ENCODE peak calls at places on chromosomes 4 and X, in nine cellular contexts. H is cardiac fibroblast; I is Peyer's patch; G is activated naive CD4-positive, alpha-beta T cell treated with anti-CD3 and anti-CD28 coated beads, Interleukin-2, amount 50 U/mL, for 72 hours; U is HCT116; Q is Calu3; E is Caki2; R is breast epithelium; V is GM04504. B is an unnamed sample.

GRCh38 chrX:153726286-153727107 is 1.8 kb downstream of the ABCD1 start:
- DNase-seq in G (peak; percentile 6), I (peak; percentile 85), V (no peak), R (no peak), H (peak; percentile 51), U (no peak), E (peak; percentile 55), Q (peak; percentile 36), B (peak; percentile 81)

GRCh38 chrX:7179446-7179845 is 31.5 kb upstream of the PUDP start:
- DNase-seq in H (no peak), I (no peak), U (no peak), Q (no peak), E (no peak), G (no peak), R (no peak), V (no peak), B (no peak)

GRCh38 chr4:185801471-185801870 is 10.5 kb downstream of the SORBS2 start:
- DNase-seq in I (no peak), Q (no peak), R (no peak), E (no peak), G (no peak), H (peak; percentile 27), U (no peak), V (no peak), B (no peak)

GRCh38 chr4:174427562-174428140 is 94.6 kb downstream of the HPGD start:
- DNase-seq in H (peak; percentile 4), R (no peak), G (no peak), Q (no peak), E (no peak), V (no peak), U (no peak), I (no peak), B (no peak)

GRCh38 chr4:128461300-128462103 is 173.9 kb upstream of the PGRMC2 start:
- DNase-seq in I (no peak), E (peak; percentile 97), H (peak; percentile 89), R (no peak), Q (peak; percentile 9), G (no peak), V (peak; percentile 53), U (no peak), B (no peak)

GRCh38 chrX:109839694-109840358 is 106.8 kb upstream of the ACSL4 start:
- DNase-seq in R (no peak), G (no peak), E (peak; percentile 10), Q (no peak), V (no peak), I (no peak), U (peak; percentile 10), H (peak; percentile 65), B (peak; percentile 24)

GRCh38 chrX:107700317-107700774 is 72.0 kb downstream of the PRPS1 start:
- DNase-seq in H (peak; percentile 82), E (peak; percentile 42), V (no peak), U (no peak), I (no peak), R (no peak), Q (no peak), G (no peak), B (no peak)

GRCh38 chrX:102546818-102547493 is 30.4 kb upstream of the TMSB15A start:
- DNase-seq in R (no peak), Q (no peak), U (no peak), G (no peak), H (no peak), V (no peak), E (no peak), I (no peak), B (peak; percentile 12)

GRCh38 chr4:94372579-94372978 is 29.9 kb upstream of the HPGDS start:
- DNase-seq in V (no peak), Q (no peak), I (no peak), G (no peak), H (no peak), E (no peak), U (no peak), R (no peak), B (no peak)

GRCh38 chr4:84875636-84876371 is 90.7 kb downstream of the WDFY3 start:
- DNase-seq in V (no peak), U (no peak), E (no peak), I (no peak), G (no peak), Q (no peak), H (peak; percentile 51), R (no peak), B (no peak)

GRCh38 chr4:152920768-152921167 is 15.4 kb upstream of the FHDC1 start:
- DNase-seq in Q (peak; percentile 15), V (no peak), G (no peak), U (peak; percentile 40), R (no peak), H (peak; percentile 39), I (no peak), E (peak; percentile 23), B (no peak)

GRCh38 chr4:74932832-74933561 is at the start of gene PARM1:
- DNase-seq in E (peak; percentile 74), H (peak; percentile 80), G (peak; percentile 63), V (no peak), R (peak; percentile 55), U (peak; percentile 81), Q (peak; percentile 90), I (peak; percentile 83), B (peak; percentile 90)

GRCh38 chrX:153688900-153689590 is 1.3 kb downstream of the SLC6A8 start:
- DNase-seq in Q (no peak), I (no peak), R (peak; percentile 50), U (no peak), G (no peak), V (peak; percentile 9), E (no peak), H (peak; percentile 12), B (no peak)

GRCh38 chrX:15468036-15468435 is 25.1 kb downstream of the PIR start:
- DNase-seq in G (no peak), H (peak; percentile 73), E (no peak), U (no peak), I (no peak), Q (no peak), R (no peak), V (no peak), B (peak; percentile 26)

GRCh38 chr4:2797545-2798305 is 4.8 kb downstream of the SH3BP2 start:
- DNase-seq in Q (no peak), U (no peak), R (no peak), G (no peak), H (no peak), I (no peak), V (no peak), E (no peak), B (peak; percentile 28)

GRCh38 chr4:44738615-44739014 is 12.3 kb upstream of the GNPDA2 start:
- DNase-seq in I (no peak), U (no peak), G (no peak), H (peak; percentile 14), R (no peak), Q (no peak), E (no peak), V (no peak), B (no peak)

GRCh38 chrX:126137899-126138298 is 28.2 kb downstream of the DCAF12L2 start:
- DNase-seq in E (peak; percentile 2), I (no peak), R (no peak), G (no peak), H (peak; percentile 0), U (no peak), Q (no peak), V (no peak), B (no peak)

GRCh38 chr4:153082322-153083301 is 121.6 kb upstream of the TRIM2 start:
- DNase-seq in G (no peak), E (no peak), R (no peak), V (no peak), H (no peak), Q (no peak), U (no peak), I (no peak), B (no peak)

GRCh38 chr4:1759170-1759817 is 33.8 kb upstream of the FGFR3 start:
- DNase-seq in V (no peak), U (no peak), I (no peak), E (no peak), Q (no peak), G (no peak), R (no peak), H (no peak), B (no peak)

GRCh38 chrX:101460669-101461068 is 24.6 kb upstream of the ARMCX4 start:
- DNase-seq in Q (no peak), G (no peak), U (no peak), V (no peak), H (peak; percentile 17), R (no peak), E (no peak), I (no peak), B (no peak)

GRCh38 chr4:165784672-165785071 is 88.4 kb upstream of the TLL1 start:
- DNase-seq in V (no peak), Q (no peak), G (no peak), I (no peak), U (no peak), E (no peak), H (no peak), R (no peak), B (no peak)

GRCh38 chr4:189302719-189303118 is 638.0 kb upstream of the FRG1 start:
- DNase-seq in U (no peak), V (no peak), I (no peak), G (no peak), Q (no peak), H (no peak), R (no peak), E (no peak), B (no peak)

GRCh38 chr4:125125256-125125655 is 189.5 kb upstream of the FAT4 start:
- DNase-seq in H (peak; percentile 34), V (no peak), G (no peak), Q (no peak), U (no peak), R (no peak), I (no peak), E (no peak), B (no peak)

GRCh38 chrX:7059214-7059838 is 88.2 kb upstream of the STS start:
- DNase-seq in E (no peak), Q (no peak), U (no peak), H (no peak), G (peak; percentile 11), R (no peak), I (peak; percentile 44), V (no peak), B (no peak)

GRCh38 chr4:177410566-177410965 is 31.7 kb downstream of the AGA start:
- DNase-seq in U (no peak), V (no peak), Q (no peak), H (no peak), R (no peak), G (no peak), E (no peak), I (no peak), B (no peak)

GRCh38 chr4:139606600-139607301 is 50.7 kb upstream of the SETD7 start:
- DNase-seq in G (no peak), R (no peak), Q (no peak), I (no peak), E (peak; percentile 68), H (peak; percentile 84), V (no peak), U (no peak), B (no peak)

GRCh38 chr4:160877087-160877790 is 1286.6 kb downstream of the FSTL5 start:
- DNase-seq in V (no peak), Q (no peak), H (no peak), I (no peak), U (no peak), G (no peak), E (no peak), R (no peak), B (no peak)

GRCh38 chrX:154097003-154097596 is 417 bp downstream of the MECP2 start:
- DNase-seq in I (peak; percentile 70), Q (peak; percentile 79), U (no peak), E (peak; percentile 40), G (peak; percentile 56), R (peak; percentile 55), V (peak; percentile 28), H (peak; percentile 43), B (peak; percentile 66)